ENCODE peak calls at places on chromosomes 1 and 21, in seven cellular contexts. I is right lobe of liver, G is bronchial epithelial cell, W is HCT116, B is GM23338, R is IMR-90, S is cardiac fibroblast. A is an unnamed sample.
A peak's percentile ranks its signal among the peaks of the same experiment; 100 is the strongest.

GRCh38 chr1:183761871-183762270 is 43.0 kb upstream of the RGL1 start:
- DNase-seq in I (no peak), G (no peak), W (no peak), B (no peak), R (peak; percentile 39), S (peak; percentile 12), A (no peak)

GRCh38 chr21:44434568-44434925 is 20.8 kb upstream of the LRRC3 start:
- DNase-seq in I (peak; percentile 30), G (no peak), W (no peak), B (no peak), R (no peak), S (no peak), A (no peak)

GRCh38 chr1:240575976-240576666 is 35.8 kb downstream of the GREM2 start:
- DNase-seq in I (no peak), G (peak; percentile 3), W (no peak), B (peak; percentile 9), R (peak; percentile 60), S (peak; percentile 50), A (no peak)

GRCh38 chr1:115829023-115829674 is 11.8 kb downstream of the NHLH2 start:
- DNase-seq in I (no peak), G (peak; percentile 96), W (peak; percentile 24), B (peak; percentile 14), R (peak; percentile 84), S (peak; percentile 85), A (peak; percentile 7)

GRCh38 chr1:158951956-158952355 is 20.6 kb downstream of the PYHIN1 start:
- DNase-seq in I (no peak), G (no peak), W (no peak), B (no peak), R (no peak), S (no peak), A (no peak)

GRCh38 chr1:31152181-31152768 is 86.8 kb upstream of the PUM1 start:
- DNase-seq in I (no peak), G (peak; percentile 98), W (no peak), B (no peak), R (peak; percentile 87), S (peak; percentile 91), A (no peak)

GRCh38 chr1:180358649-180359048 is 128.6 kb downstream of the LHX4 start:
- DNase-seq in I (no peak), G (no peak), W (no peak), B (no peak), R (peak; percentile 22), S (peak; percentile 21), A (no peak)

GRCh38 chr1:201020647-201021332 is 2.7 kb downstream of the KIF21B start:
- DNase-seq in I (no peak), G (peak; percentile 23), W (no peak), B (peak; percentile 84), R (no peak), S (no peak), A (no peak)

GRCh38 chr1:199298825-199299224 is 660.0 kb downstream of the PTPRC start:
- DNase-seq in I (no peak), G (no peak), W (no peak), B (no peak), R (peak; percentile 11), S (peak; percentile 74), A (no peak)

GRCh38 chr1:152141971-152142584 is 16.9 kb downstream of the RPTN start:
- DNase-seq in I (no peak), G (peak; percentile 78), W (peak; percentile 63), B (peak; percentile 90), R (peak; percentile 54), S (peak; percentile 88), A (no peak)

GRCh38 chr1:26959722-26960624 is at the start of gene KDF1:
- DNase-seq in I (peak; percentile 79), G (peak; percentile 77), W (peak; percentile 61), B (peak; percentile 96), R (no peak), S (no peak), A (no peak)

GRCh38 chr21:46118871-46119564 is 21.1 kb downstream of the COL6A2 start:
- DNase-seq in I (peak; percentile 53), G (no peak), W (no peak), B (no peak), R (no peak), S (no peak), A (no peak)

GRCh38 chr1:160548960-160549664 is 26.1 kb upstream of the SLAMF6 start:
- DNase-seq in I (no peak), G (no peak), W (no peak), B (no peak), R (no peak), S (no peak), A (no peak)

GRCh38 chr1:30412241-30413110 is 310.9 kb downstream of the MATN1 start:
- DNase-seq in I (peak; percentile 26), G (peak; percentile 10), W (no peak), B (no peak), R (no peak), S (no peak), A (no peak)

GRCh38 chr1:167522246-167522645 is 3.9 kb upstream of the CD247 start:
- DNase-seq in I (no peak), G (no peak), W (no peak), B (no peak), R (no peak), S (peak; percentile 83), A (no peak)

GRCh38 chr1:151715726-151716404 is 738 bp downstream of the CELF3 start:
- DNase-seq in I (no peak), G (no peak), W (no peak), B (peak; percentile 89), R (no peak), S (no peak), A (no peak)

DNA sequence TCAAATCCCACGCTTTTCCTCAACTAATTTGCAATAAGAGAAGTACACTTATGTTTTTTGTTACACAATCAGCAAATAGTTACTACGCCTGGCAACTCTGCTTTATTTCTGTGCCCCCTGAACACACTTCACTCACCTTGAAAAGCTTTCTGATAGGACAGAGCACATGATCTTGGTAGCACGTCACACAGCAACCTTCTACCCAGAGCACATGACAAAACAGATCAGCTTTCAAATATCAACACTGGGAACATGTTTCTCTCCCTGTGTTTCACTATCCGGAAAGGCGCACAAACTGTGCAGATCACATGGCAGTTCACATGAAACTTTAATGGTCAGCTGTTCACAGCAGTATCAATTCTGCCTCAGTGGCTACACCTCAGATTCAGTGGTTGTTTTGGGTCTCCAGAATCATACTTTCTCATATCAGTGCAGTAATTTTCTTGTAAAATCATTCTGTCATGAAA is 2.2 kb downstream of the SLC19A2 start:
- DNase-seq in I (peak; percentile 60), G (peak; percentile 70), W (no peak), B (no peak), R (peak; percentile 79), S (peak; percentile 47), A (peak; percentile 79)
- H3K4me3 ChIP-seq in I (peak overlapping the region; percentile 88), G (peak overlapping the region; percentile 82), W (no peak overlapping the region), B (peak overlapping the region; percentile 73), R (peak overlapping the region; percentile 19), S (no peak overlapping the region), A (peak overlapping the region; percentile 71)

DNA sequence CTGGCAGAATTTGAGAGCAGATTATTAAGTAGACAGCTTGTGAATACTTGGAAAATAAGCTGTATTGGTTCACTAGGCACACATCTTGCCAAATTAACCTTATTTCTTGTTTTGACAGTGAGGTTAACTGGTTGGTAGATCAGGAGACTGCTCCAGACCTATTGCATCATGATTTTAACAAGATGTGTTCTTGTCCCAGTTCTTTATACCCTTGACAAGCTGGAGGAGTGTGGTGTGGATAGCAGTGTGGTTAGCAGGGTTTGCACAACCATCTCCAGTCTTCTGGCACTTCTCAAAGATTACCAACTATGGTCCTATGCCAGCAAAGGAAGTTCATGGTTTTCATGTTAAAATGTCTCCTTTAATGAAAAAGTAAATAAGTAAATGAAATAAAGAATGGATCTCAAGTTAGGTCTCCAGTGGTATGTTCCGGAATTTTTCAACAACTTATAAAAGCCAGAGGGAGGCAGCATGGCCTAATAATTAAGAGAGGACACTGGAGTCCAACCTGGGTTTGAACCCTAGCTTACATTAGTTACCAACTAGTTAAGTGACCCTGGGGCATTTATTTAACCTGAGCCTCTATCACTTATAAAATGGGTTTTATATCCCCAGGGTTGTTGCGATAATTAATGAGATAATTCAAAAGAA is 34.1 kb downstream of the DDX20 start:
- DNase-seq in I (no peak), G (peak; percentile 18), W (no peak), B (no peak), R (no peak), S (peak; percentile 35), A (no peak)
- TF ChIP-seq CTCF in I (peak; percentile 39), G (peak; percentile 14), W (peak; percentile 9), B (peak; percentile 18), R (no peak), S (no peak), A (no peak)

GRCh38 chr1:156336242-156336641 is 1.9 kb downstream of the CCT3 start:
- DNase-seq in I (no peak), G (peak; percentile 15), W (peak; percentile 19), B (peak; percentile 65), R (no peak), S (no peak), A (no peak)
- H3K4me3 ChIP-seq in I (no peak overlapping the region), G (no peak overlapping the region), W (peak overlapping the region; percentile 75), B (peak overlapping the region; percentile 95), R (no peak overlapping the region), S (no peak overlapping the region), A (peak overlapping the region; percentile 92)

DNA sequence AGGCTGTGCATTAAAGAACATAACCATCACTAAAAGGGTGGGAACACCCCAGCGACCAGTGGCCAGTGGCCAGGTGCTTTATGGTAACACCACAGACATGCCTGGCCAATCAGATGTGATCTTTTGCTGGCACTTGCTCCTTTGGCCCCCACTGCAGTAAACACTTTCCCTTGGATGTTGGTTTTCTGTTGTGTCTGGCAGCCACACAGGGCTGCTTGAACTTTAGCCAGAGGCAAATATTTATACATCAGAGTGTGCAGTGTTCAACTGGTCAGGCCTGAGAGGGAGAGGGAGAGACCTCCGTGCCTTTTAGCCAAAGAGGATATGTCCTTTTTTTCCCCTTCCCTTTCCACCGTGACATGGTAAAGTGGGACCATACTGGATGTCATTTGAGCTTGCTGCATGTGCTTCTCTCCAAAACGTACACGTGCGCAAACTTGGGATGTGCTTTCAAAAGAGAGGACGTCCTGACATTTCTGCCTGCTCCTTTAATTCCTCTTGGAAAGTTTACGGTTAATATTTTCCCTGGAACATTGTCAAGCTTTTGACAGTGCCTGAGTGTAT is 101.2 kb downstream of the NFIA start:
- DNase-seq in I (peak; percentile 80), G (peak; percentile 17), W (no peak), B (no peak), R (peak; percentile 36), S (peak; percentile 68), A (no peak)
- TF ChIP-seq CTCF in I (no peak), G (no peak), W (no peak), B (no peak), R (no peak), S (no peak), A (no peak)

GRCh38 chr1:149926296-149926695 is 1.3 kb downstream of the SF3B4 start:
- DNase-seq in I (no peak), G (no peak), W (no peak), B (no peak), R (no peak), S (no peak), A (no peak)
- H3K4me3 ChIP-seq in I (no peak overlapping the region), G (no peak overlapping the region), W (peak overlapping the region; percentile 89), B (peak overlapping the region; percentile 75), R (no peak overlapping the region), S (no peak overlapping the region), A (peak overlapping the region; percentile 80)

A was measured in epithelial cell of proximal tubule.